ENCODE peak calls at places on chromosomes 2 and 18, in nine cellular contexts. X is HuH-7.5; P is amniotic epithelial cell; E is HT1080; O is activated CD4-positive, alpha-beta T cell treated with anti-CD3 and anti-CD28 coated beads, Interleukin-2, amount 50 U/mL, for 4 hours; M is kidney tubule cell; H is NCI-H510A; Y is HCEC 1CT; U is NCI-H226. F is an unnamed sample.

GRCh38 chr18:60147326-60147725 is 225.2 kb downstream of the MC4R start:
- DNase-seq in X (no peak), P (no peak), U (no peak), O (no peak), Y (no peak), M (no peak), H (no peak), E (no peak), F (no peak)

GRCh38 chr2:7974936-7975335 is 706.9 kb upstream of the ID2 start:
- DNase-seq in P (no peak), E (no peak), O (no peak), X (no peak), H (no peak), U (no peak), Y (no peak), M (no peak), F (no peak)

GRCh38 chr2:241842620-241843211 is 16.0 kb downstream of the PDCD1 start:
- DNase-seq in U (no peak), O (peak; percentile 31), X (peak; percentile 7), Y (no peak), M (no peak), E (no peak), P (no peak), H (no peak), F (peak; percentile 31)

GRCh38 chr18:28013064-28013463 is 163.9 kb downstream of the CDH2 start:
- DNase-seq in H (no peak), P (no peak), U (no peak), M (no peak), Y (peak; percentile 12), X (no peak), E (peak; percentile 6), O (no peak), F (no peak)

GRCh38 chr2:85785027-85785822 is 31.4 kb downstream of the ATOH8 start:
- DNase-seq in P (peak; percentile 100), M (no peak), H (no peak), X (no peak), Y (peak; percentile 12), O (no peak), E (peak; percentile 46), U (no peak), F (no peak)

GRCh38 chr2:36976065-36976464 is 9.7 kb upstream of the STRN start:
- DNase-seq in Y (no peak), U (no peak), O (no peak), H (no peak), X (no peak), M (no peak), E (no peak), P (no peak), F (no peak)

GRCh38 chr2:112891333-112891950 is 19.5 kb upstream of the IL37 start:
- DNase-seq in Y (no peak), U (peak; percentile 67), X (no peak), M (peak; percentile 97), H (peak; percentile 43), P (no peak), O (no peak), E (peak; percentile 35), F (no peak)

GRCh38 chr2:1481406-1482252 is 68.4 kb downstream of the TPO start:
- DNase-seq in O (no peak), P (no peak), U (no peak), Y (no peak), M (no peak), E (no peak), X (no peak), H (no peak), F (no peak)

GRCh38 chr2:27378096-27378808 is 2.3 kb downstream of the ZNF513 start:
- DNase-seq in M (peak; percentile 67), U (peak; percentile 26), E (no peak), X (no peak), P (no peak), H (no peak), O (no peak), Y (no peak), F (no peak)

GRCh38 chr18:32629990-32630389 is 142.8 kb downstream of the KLHL14 start:
- DNase-seq in X (no peak), M (no peak), O (no peak), E (no peak), H (no peak), Y (no peak), P (no peak), U (no peak), F (no peak)

GRCh38 chr2:135744761-135745314 is 3.2 kb downstream of the UBXN4 start:
- DNase-seq in X (peak; percentile 52), U (no peak), E (peak; percentile 38), Y (peak; percentile 61), H (peak; percentile 3), P (peak; percentile 36), O (peak; percentile 13), M (peak; percentile 54), F (no peak)

GRCh38 chr2:241354668-241355658 is 1.1 kb upstream of the FARP2 start:
- DNase-seq in U (peak; percentile 64), Y (peak; percentile 58), O (peak; percentile 56), X (peak; percentile 45), M (peak; percentile 82), H (no peak), E (peak; percentile 68), P (peak; percentile 80), F (peak; percentile 49)

GRCh38 chr2:224400886-224401632 is 848 bp downstream of the FAM124B start:
- DNase-seq in O (no peak), H (no peak), P (no peak), M (no peak), Y (no peak), U (no peak), E (no peak), X (no peak), F (no peak)

GRCh38 chr2:120205901-120206581 is 17.2 kb downstream of the TMEM185B start:
- DNase-seq in P (no peak), E (peak; percentile 15), U (no peak), M (no peak), O (no peak), Y (peak; percentile 6), X (no peak), H (no peak), F (no peak)

GRCh38 chr18:59048378-59048777 is 91.3 kb upstream of the SEC11C start:
- DNase-seq in U (no peak), Y (no peak), M (no peak), H (no peak), O (no peak), P (no peak), X (no peak), E (no peak), F (no peak)

GRCh38 chr2:8821276-8822217 is 15.9 kb downstream of the KIDINS220 start:
- DNase-seq in U (no peak), O (no peak), P (peak; percentile 96), M (no peak), Y (peak; percentile 41), E (no peak), X (no peak), H (no peak), F (no peak)

GRCh38 chr2:181471783-181472182 is 14.6 kb downstream of the ITGA4 start:
- DNase-seq in P (no peak), X (no peak), E (no peak), U (no peak), Y (no peak), M (peak; percentile 54), O (no peak), H (no peak), F (no peak)

GRCh38 chr2:66553370-66553769 is 118.4 kb downstream of the MEIS1 start:
- DNase-seq in E (no peak), Y (no peak), P (no peak), H (no peak), M (no peak), O (no peak), U (no peak), X (no peak), F (no peak)

GRCh38 chr2:43021791-43022500 is 204.5 kb downstream of the ZFP36L2 start:
- DNase-seq in U (no peak), M (no peak), H (no peak), X (no peak), O (no peak), E (peak; percentile 35), Y (no peak), P (no peak), F (no peak)

GRCh38 chr18:12336887-12337286 is 28.8 kb downstream of the TUBB6 start:
- DNase-seq in Y (peak; percentile 71), M (peak; percentile 93), E (peak; percentile 55), U (peak; percentile 25), H (no peak), P (peak; percentile 81), X (peak; percentile 57), O (no peak), F (no peak)

GRCh38 chr2:54771166-54771565 is 47.7 kb downstream of the EML6 start:
- DNase-seq in M (peak; percentile 59), X (no peak), P (no peak), U (no peak), Y (peak; percentile 56), O (no peak), E (peak; percentile 77), H (no peak), F (no peak)

GRCh38 chr2:60794271-60794863 is 38.3 kb downstream of the PAPOLG start:
- DNase-seq in O (no peak), E (no peak), H (no peak), Y (peak; percentile 36), P (peak; percentile 35), X (peak; percentile 29), U (no peak), M (peak; percentile 10), F (no peak)

GRCh38 chr2:12720181-12720580 is 3.4 kb downstream of the TRIB2 start:
- DNase-seq in O (no peak), Y (no peak), P (no peak), X (no peak), M (no peak), E (no peak), H (no peak), U (no peak), F (no peak)

GRCh38 chr2:232447638-232448472 is 8.1 kb upstream of the ALPI start:
- DNase-seq in X (no peak), O (no peak), H (no peak), E (no peak), M (peak; percentile 19), Y (no peak), U (no peak), P (no peak), F (no peak)

GRCh38 chr2:8138923-8139667 is 542.8 kb upstream of the ID2 start:
- DNase-seq in E (no peak), X (no peak), P (no peak), H (no peak), U (no peak), Y (no peak), M (no peak), O (no peak), F (no peak)

GRCh38 chr2:19890104-19890503 is 11.7 kb downstream of the TTC32 start:
- DNase-seq in M (no peak), X (no peak), H (no peak), U (no peak), P (no peak), Y (no peak), E (no peak), O (no peak), F (no peak)

GRCh38 chr2:51612387-51612786 is 580.5 kb upstream of the NRXN1 start:
- DNase-seq in M (no peak), O (no peak), P (no peak), U (no peak), H (no peak), E (no peak), Y (no peak), X (no peak), F (no peak)

GRCh38 chr2:10267036-10267435 is 35.7 kb upstream of the HPCAL1 start:
- DNase-seq in E (no peak), H (no peak), M (no peak), U (no peak), P (no peak), O (no peak), Y (no peak), X (no peak), F (no peak)

GRCh38 chr2:92073036-92073814 is 2798.0 kb upstream of the TEKT4 start:
- DNase-seq in U (no peak), X (no peak), O (no peak), Y (no peak), E (no peak), M (no peak), H (no peak), P (no peak), F (no peak)

GRCh38 chr2:187138240-187138639 is 289.3 kb upstream of the ZSWIM2 start:
- DNase-seq in Y (peak; percentile 58), P (peak; percentile 55), O (no peak), E (peak; percentile 44), M (peak; percentile 35), H (no peak), U (no peak), X (no peak), F (no peak)

GRCh38 chr18:57434536-57435494 is at the start of gene ONECUT2:
- DNase-seq in O (peak; percentile 34), U (peak; percentile 79), M (peak; percentile 95), H (peak; percentile 95), X (peak; percentile 98), P (peak; percentile 84), Y (peak; percentile 91), E (peak; percentile 88), F (peak; percentile 37)